ENCODE peak calls at places on chromosomes 12 and 14, in seven cellular contexts. F is uterus, C is ovary, I is keratinocyte, L is HCT116, T is IMR-90, H is lung. U is an unnamed sample. For H3K36me3 and H3K4me1, the result is how much of the 10 kb centered on the place peaks cover.

GRCh38 chr12:93377252-93377542 is 528 bp upstream of the NUDT4 start:
- DNase-seq in C (no peak), L (no peak), H (no peak), T (no peak), F (no peak), I (no peak), U (no peak)

GRCh38 chr12:26623136-26623535 is 209.9 kb downstream of the ITPR2 start:
- DNase-seq in C (no peak), I (no peak), T (no peak), F (no peak), H (no peak), L (no peak), U (no peak)

GRCh38 chr12:19641235-19642080 is 202.2 kb downstream of the AEBP2 start:
- DNase-seq in H (no peak), C (no peak), F (no peak), L (no peak), T (no peak), I (no peak), U (no peak)

GRCh38 chr12:2395352-2395977 is 342.7 kb downstream of the CACNA1C start:
- DNase-seq in C (no peak), T (peak), I (no peak), F (no peak), H (peak), L (peak), U (no peak)

GRCh38 chr12:81542065-81542464 is 217.1 kb downstream of the PPFIA2 start:
- DNase-seq in F (no peak), T (no peak), C (no peak), H (no peak), L (no peak), I (no peak), U (no peak)

GRCh38 chr14:89427426-89428162 is 10.6 kb upstream of the FOXN3 start:
- DNase-seq in C (no peak), H (no peak), I (no peak), L (no peak), T (no peak), F (peak), U (no peak)

GRCh38 chr14:40629144-40629543 is 977.5 kb upstream of the LRFN5 start:
- DNase-seq in I (no peak), F (no peak), L (no peak), C (no peak), T (no peak), H (no peak), U (no peak)

GRCh38 chr12:88934163-88934747 is 354.0 kb upstream of the KITLG start:
- DNase-seq in I (no peak), L (peak), C (no peak), F (no peak), T (peak), H (no peak), U (no peak)

GRCh38 chr14:63180017-63180416 is 24.2 kb upstream of the RHOJ start:
- DNase-seq in C (no peak), T (peak), F (no peak), H (no peak), I (no peak), L (no peak), U (no peak)

GRCh38 chr12:12714276-12715001 is 2.7 kb upstream of the CDKN1B start:
- DNase-seq in I (no peak), T (peak), F (peak), H (no peak), C (peak), L (no peak), U (peak)

GRCh38 chr12:8077207-8077606 is 4.9 kb upstream of the NECAP1 start:
- DNase-seq in F (no peak), C (no peak), H (no peak), T (peak), L (no peak), I (no peak), U (no peak)

GRCh38 chr14:99728231-99728920 is 44.3 kb downstream of the CYP46A1 start:
- DNase-seq in F (peak), L (no peak), H (no peak), T (no peak), C (peak), I (no peak), U (peak)

GRCh38 chr12:51865757-51866270 is 17.3 kb upstream of the FIGNL2 start:
- DNase-seq in I (no peak), H (no peak), C (no peak), T (no peak), F (no peak), L (no peak), U (no peak)

GRCh38 chr14:65032319-65032718 is 45.6 kb downstream of the FNTB start:
- DNase-seq in F (no peak), L (no peak), I (no peak), C (no peak), H (no peak), T (no peak), U (no peak)
- H3K36me3 ChIP-seq in F (under half), L (under half), I (under half), C (under half), H (under half), T (under half), U (under half)

DNA sequence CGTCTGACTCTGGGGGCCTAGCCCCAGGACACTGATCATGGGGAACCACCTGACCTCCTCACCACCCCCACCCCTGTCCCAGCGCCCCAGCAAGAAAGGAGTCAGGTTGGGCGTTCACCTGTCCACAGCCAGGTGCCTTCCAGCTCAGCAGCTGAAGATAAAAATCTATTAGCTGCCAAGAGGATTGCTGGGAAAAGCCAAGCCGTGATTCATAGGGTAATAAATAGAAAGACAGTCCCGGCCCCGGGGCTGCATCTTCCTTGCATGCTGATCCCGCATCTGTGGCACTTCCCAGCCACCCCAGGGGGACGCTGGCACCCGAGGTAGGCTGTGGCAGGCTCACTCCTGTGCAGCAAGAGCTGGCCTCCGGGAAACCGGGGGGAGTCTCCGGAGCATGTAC is 70.2 kb upstream of the NCOR2 start:
- DNase-seq in C (no peak), L (no peak), H (no peak), T (no peak), F (no peak), I (peak), U (no peak)
- H3K4me1 ChIP-seq in C (under half), L (half or more), H (under half), T (under half), F (under half), I (half or more), U (under half)

GRCh38 chr12:132506730-132507538 is 17.0 kb downstream of the FBRSL1 start:
- DNase-seq in L (no peak), I (no peak), C (peak), H (peak), F (peak), T (peak), U (peak)

GRCh38 chr12:132506328-132506727 is 16.4 kb downstream of the FBRSL1 start:
- DNase-seq in C (no peak), T (no peak), I (no peak), L (no peak), F (no peak), H (no peak), U (no peak)

GRCh38 chr12:132508248-132508740 is 18.3 kb downstream of the FBRSL1 start:
- DNase-seq in C (no peak), H (no peak), L (no peak), F (no peak), T (no peak), I (no peak), U (peak)

GRCh38 chr12:132508860-132509732 is 19.1 kb downstream of the FBRSL1 start:
- DNase-seq in T (no peak), I (no peak), F (no peak), C (no peak), L (no peak), H (no peak), U (no peak)

GRCh38 chr12:132507656-132508055 is 17.7 kb downstream of the FBRSL1 start:
- DNase-seq in C (no peak), H (no peak), L (no peak), I (no peak), F (no peak), T (no peak), U (peak)
- TF ChIP-seq CTCF in C (no peak), H (no peak), L (no peak), I (no peak), F (no peak), T (no peak), U (no peak)

DNA sequence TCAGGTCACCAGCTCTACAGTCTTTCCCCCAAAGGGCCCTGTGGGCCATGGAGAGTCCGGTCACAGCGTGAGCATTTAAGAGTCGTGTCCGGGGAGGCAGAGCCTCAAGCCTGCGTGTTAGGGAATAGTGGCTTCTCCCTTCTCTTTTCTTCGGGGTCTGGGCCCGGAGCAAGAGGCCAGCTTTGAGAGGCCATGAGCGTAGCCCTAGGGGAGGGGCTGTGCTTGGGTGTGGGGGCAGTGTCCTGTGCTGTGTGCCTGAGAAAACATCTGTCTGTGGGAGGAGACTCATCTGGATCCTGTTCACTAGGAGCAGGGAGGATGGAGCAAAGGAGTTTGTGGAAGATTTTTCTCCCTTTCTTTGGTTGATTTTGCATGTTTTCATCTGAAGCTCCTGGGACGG is 5.3 kb downstream of the LRP1-AS start:
- DNase-seq in F (peak), C (peak), T (no peak), L (no peak), H (no peak), I (no peak), U (no peak)
- H3K36me3 ChIP-seq in F (under half), C (under half), T (half or more), L (under half), H (under half), I (under half), U (under half)

GRCh38 chr12:50572275-50572674 is 67.5 kb downstream of the DIP2B start:
- DNase-seq in I (no peak), L (no peak), T (peak), C (no peak), H (no peak), F (peak), U (no peak)

GRCh38 chr12:50567926-50568325 is 63.1 kb downstream of the DIP2B start:
- DNase-seq in L (no peak), C (no peak), F (no peak), I (no peak), H (no peak), T (peak), U (no peak)

GRCh38 chr12:50568338-50569155 is 63.8 kb downstream of the DIP2B start:
- DNase-seq in F (no peak), I (no peak), T (peak), C (no peak), L (no peak), H (no peak), U (no peak)

GRCh38 chr12:50569321-50569720 is 64.5 kb downstream of the DIP2B start:
- DNase-seq in H (no peak), T (no peak), F (no peak), C (no peak), L (no peak), I (no peak), U (no peak)

GRCh38 chr12:50569876-50570275 is 65.1 kb downstream of the DIP2B start:
- DNase-seq in I (no peak), H (no peak), L (no peak), C (no peak), F (no peak), T (peak), U (no peak)
- H3K4me1 ChIP-seq in I (under half), H (under half), L (under half), C (under half), F (under half), T (under half), U (under half)

GRCh38 chr14:32419429-32419828 is 90.3 kb downstream of the AKAP6 start:
- DNase-seq in I (no peak), L (no peak), F (no peak), T (no peak), H (no peak), C (no peak), U (no peak)
- TF ChIP-seq CTCF in I (no peak), L (no peak), F (no peak), T (no peak), H (no peak), C (no peak), U (no peak)

GRCh38 chr12:50090391-50090790 is 5.2 kb downstream of the SMARCD1 start:
- DNase-seq in I (no peak), H (no peak), C (no peak), L (no peak), T (no peak), F (no peak), U (no peak)
- H3K36me3 ChIP-seq in I (under half), H (under half), C (under half), L (half or more), T (half or more), F (under half), U (half or more)